ENCODE peak calls at places on chromosomes 1 and 21, in four cellular contexts. Z is transverse colon, P is heart left ventricle, T is ovary. S is an unnamed sample.
A peak's percentile ranks its signal among the peaks of the same experiment; 100 is the strongest.

GRCh38 chr1:193694741-193695140 is 508.3 kb upstream of the B3GALT2 start:
- DNase-seq in Z (no peak), T (no peak), P (no peak), S (no peak)

GRCh38 chr1:112381324-112382076 is 14.5 kb upstream of the CTTNBP2NL start:
- DNase-seq in Z (no peak), P (no peak), T (no peak), S (no peak)

GRCh38 chr21:42532466-42533181 is 19.0 kb downstream of the SLC37A1 start:
- DNase-seq in P (peak; percentile 78), Z (peak; percentile 61), T (no peak), S (peak; percentile 71)

GRCh38 chr1:55793856-55794255 is 578.7 kb upstream of the USP24 start:
- DNase-seq in Z (no peak), P (no peak), T (no peak), S (no peak)

GRCh38 chr1:230681599-230681998 is 32.3 kb downstream of the AGT start:
- DNase-seq in P (no peak), Z (no peak), T (no peak), S (no peak)

GRCh38 chr1:1089731-1090423 is 15.8 kb upstream of the RNF223 start:
- DNase-seq in P (no peak), T (peak; percentile 30), Z (peak; percentile 5), S (peak; percentile 29)

GRCh38 chr1:214552174-214552608 is 789 bp upstream of the PTPN14 start:
- DNase-seq in P (peak; percentile 62), T (peak; percentile 71), Z (peak; percentile 65), S (peak; percentile 55)

GRCh38 chr1:203551550-203551949 is 57.6 kb downstream of the OPTC start:
- DNase-seq in T (no peak), Z (no peak), P (no peak), S (no peak)

GRCh38 chr1:57007948-57008347 is 42.1 kb upstream of the C8B start:
- DNase-seq in T (no peak), Z (no peak), P (peak; percentile 11), S (no peak)

GRCh38 chr1:209549384-209550001 is 34.0 kb upstream of the CAMK1G start:
- DNase-seq in Z (no peak), T (no peak), P (no peak), S (no peak)

GRCh38 chr1:179337942-179338560 is 27.7 kb upstream of the AXDND1 start:
- DNase-seq in T (no peak), P (no peak), Z (no peak), S (no peak)

GRCh38 chr1:3249236-3249845 is 180.3 kb downstream of the PRDM16 start:
- DNase-seq in Z (no peak), T (no peak), P (no peak), S (no peak)

GRCh38 chr1:154483941-154484803 is 17.8 kb upstream of the TDRD10 start:
- DNase-seq in P (no peak), T (no peak), Z (no peak), S (no peak)

GRCh38 chr1:199522338-199522737 is 505.2 kb upstream of the NR5A2 start:
- DNase-seq in T (no peak), P (no peak), Z (no peak), S (no peak)

GRCh38 chr21:42472521-42472920 is 23.5 kb downstream of the RSPH1 start:
- DNase-seq in T (no peak), P (no peak), Z (peak; percentile 5), S (no peak)

GRCh38 chr21:16194851-16195251 is 465.1 kb downstream of the USP25 start:
- DNase-seq in P (no peak), Z (no peak), T (no peak), S (no peak)

GRCh38 chr1:201269900-201270410 is 13.4 kb upstream of the PKP1 start:
- DNase-seq in P (no peak), T (no peak), Z (no peak), S (peak; percentile 5)

GRCh38 chr1:7591565-7591964 is 179.5 kb upstream of the VAMP3 start:
- DNase-seq in Z (no peak), P (no peak), T (peak; percentile 9), S (peak; percentile 24)

GRCh38 chr1:20483833-20484525 is 2.0 kb downstream of the CAMK2N1 start:
- DNase-seq in T (peak; percentile 59), P (no peak), Z (peak; percentile 32), S (no peak)

GRCh38 chr1:37476460-37477197 is 2.2 kb downstream of the ZC3H12A start:
- DNase-seq in Z (peak; percentile 82), P (peak; percentile 65), T (peak; percentile 90), S (no peak)
- TF ChIP-seq POLR2A in Z (no peak), P (peak; percentile 28), T (no peak), S (peak; percentile 26)

GRCh38 chr1:183346276-183346732 is 71.9 kb downstream of the NMNAT2 start:
- DNase-seq in Z (no peak), P (no peak), T (no peak), S (no peak)
- H3K4me1 ChIP-seq in Z (no peaks in the 10 kb centered on the region), P (peaks cover 21% of the 10 kb centered on the region), T (peaks cover 2% of the 10 kb centered on the region), S (no peaks in the 10 kb centered on the region)

DNA sequence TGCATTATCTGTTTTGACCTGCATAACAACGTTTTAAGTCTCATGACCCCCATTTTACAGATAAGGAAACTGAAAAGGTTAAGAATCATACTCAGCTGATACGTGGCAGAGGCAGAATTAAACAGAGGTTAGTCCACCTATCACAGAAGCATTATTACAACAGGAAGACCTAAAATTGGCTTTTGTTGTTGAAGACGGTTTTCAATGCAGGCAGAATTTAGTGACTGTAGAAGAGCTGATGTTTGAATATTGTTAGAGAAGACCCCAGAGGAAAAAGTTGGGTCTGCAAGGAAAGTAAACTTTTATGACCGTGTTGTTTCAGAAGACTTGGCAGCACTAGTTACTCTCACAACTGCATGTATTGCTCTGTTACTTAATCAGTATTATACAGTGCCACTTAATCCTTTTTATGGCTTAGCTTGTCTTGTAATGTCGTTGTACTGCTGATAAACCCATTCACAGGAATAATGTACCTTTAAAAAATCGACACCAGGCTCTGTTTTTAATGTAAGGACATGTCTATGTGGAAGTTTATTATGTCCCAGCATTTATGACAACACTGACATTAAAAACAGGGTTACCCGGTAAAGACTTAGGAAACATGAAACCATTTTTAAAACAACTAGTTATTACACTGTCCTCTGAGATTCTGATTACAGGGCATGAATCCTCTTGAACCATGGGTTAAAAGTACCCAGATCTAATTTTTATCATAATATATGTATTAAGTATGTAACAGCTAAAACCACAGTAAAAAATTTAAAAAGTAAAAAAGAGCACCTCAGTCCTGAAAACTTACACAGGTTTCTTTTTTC is 235.4 kb downstream of the TTLL7 start:
- DNase-seq in Z (no peak), P (no peak), T (no peak), S (no peak)
- H3K4me3 ChIP-seq in Z (no peak overlapping the region), P (no peak overlapping the region), T (no peak overlapping the region), S (no peak overlapping the region)

GRCh38 chr1:43444151-43444826 is 9.4 kb downstream of the HYI start:
- DNase-seq in T (no peak), P (no peak), Z (peak; percentile 1), S (no peak)
- TF ChIP-seq POLR2A in T (no peak), P (no peak), Z (no peak), S (no peak)

DNA sequence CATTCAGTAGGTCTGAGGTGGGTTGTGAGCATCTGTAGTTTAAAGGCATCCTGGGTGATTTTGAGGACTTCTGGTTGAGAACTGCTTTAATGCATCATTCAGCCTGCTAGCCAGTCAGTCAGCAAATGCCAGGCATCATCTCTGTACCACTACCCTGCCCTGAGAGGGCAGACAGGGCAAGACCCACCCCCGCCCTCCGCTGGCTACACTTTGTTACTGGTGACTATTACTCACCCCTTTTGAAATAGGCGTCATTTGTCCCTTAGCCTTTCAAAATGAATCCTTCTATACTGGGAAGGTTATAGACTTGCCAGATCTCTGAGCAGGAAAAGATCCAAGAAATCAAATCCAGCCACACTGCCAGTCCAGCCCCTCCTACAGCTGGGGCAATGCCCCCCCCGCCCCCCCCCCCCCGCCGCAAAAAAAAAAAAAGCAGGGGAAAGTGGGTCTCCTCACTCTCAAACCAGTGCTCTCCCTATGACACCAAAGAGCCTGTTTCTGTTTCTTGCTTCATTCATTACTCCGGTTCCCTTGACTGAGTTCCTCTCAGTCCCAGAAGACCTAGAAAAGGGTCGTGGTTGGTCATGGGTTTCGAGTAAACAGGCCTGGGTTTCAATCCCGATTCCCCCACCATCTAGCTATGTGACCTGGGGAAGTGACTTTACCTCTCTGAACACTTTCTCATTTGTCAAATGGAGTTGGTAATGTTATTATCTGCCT is 4.4 kb downstream of the SELENON start:
- DNase-seq in Z (no peak), P (no peak), T (no peak), S (no peak)
- H3K4me1 ChIP-seq in Z (peaks cover 12% of the 10 kb centered on the region), P (peaks cover 71% of the 10 kb centered on the region), T (peaks cover 5% of the 10 kb centered on the region), S (no peaks in the 10 kb centered on the region)

GRCh38 chr1:190478193-190479007 is 736 bp upstream of the BRINP3 start:
- DNase-seq in Z (peak; percentile 21), P (no peak), T (peak; percentile 24), S (no peak)

GRCh38 chr1:190474010-190474409 is 3.7 kb downstream of the BRINP3 start:
- DNase-seq in Z (no peak), P (no peak), T (no peak), S (no peak)

GRCh38 chr1:190474587-190475305 is 2.9 kb downstream of the BRINP3 start:
- DNase-seq in Z (peak; percentile 38), P (no peak), T (no peak), S (peak; percentile 68)

GRCh38 chr1:190477687-190478192 is at the start of gene BRINP3:
- DNase-seq in Z (no peak), P (no peak), T (no peak), S (no peak)

DNA sequence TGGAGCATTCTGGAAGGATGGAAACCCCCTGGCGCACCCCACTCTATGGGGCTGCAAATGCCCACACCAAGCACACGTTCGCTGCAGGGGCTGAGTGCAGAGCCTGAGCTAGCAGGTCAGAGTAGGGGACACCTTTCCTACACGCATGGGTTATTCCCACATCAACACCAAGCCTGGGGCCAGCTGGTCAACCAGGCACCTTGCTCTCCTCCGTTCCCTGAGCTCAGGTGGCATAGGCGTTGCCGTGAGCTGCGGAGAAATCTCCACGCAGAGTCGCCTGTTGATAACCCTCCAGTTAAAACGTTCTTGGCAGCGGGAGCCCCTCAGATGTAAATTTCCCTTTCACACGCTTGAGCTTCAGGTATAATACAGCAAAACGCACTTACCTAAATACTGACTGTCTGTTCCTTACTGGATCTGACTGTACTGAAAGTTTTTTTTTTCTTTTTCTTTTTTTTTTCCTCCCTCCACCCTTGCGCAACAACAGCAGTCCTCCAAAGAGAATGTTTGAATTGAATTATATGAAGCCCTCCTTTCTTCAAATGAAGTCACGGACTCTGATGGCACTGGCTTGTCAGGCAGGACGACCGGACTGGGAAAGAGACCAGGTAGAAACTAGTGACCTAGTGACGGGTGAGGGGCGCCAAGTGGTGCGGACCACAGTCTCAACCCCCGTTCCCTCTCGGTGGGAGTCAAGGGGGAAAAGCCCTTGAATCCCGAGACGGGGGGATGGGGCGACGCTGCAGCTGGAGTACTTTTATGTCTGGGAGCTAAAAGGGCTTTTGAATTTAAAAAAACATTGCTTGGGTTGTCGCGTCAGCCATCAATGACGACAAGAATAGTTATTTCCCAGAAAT is 2.0 kb downstream of the BRINP3 start:
- DNase-seq in P (no peak), Z (peak; percentile 51), T (no peak), S (peak; percentile 74)
- H3K4me3 ChIP-seq in P (no peak overlapping the region), Z (peak overlapping the region; percentile 51), T (peak overlapping the region; percentile 13), S (peak overlapping the region; percentile 51)

DNA sequence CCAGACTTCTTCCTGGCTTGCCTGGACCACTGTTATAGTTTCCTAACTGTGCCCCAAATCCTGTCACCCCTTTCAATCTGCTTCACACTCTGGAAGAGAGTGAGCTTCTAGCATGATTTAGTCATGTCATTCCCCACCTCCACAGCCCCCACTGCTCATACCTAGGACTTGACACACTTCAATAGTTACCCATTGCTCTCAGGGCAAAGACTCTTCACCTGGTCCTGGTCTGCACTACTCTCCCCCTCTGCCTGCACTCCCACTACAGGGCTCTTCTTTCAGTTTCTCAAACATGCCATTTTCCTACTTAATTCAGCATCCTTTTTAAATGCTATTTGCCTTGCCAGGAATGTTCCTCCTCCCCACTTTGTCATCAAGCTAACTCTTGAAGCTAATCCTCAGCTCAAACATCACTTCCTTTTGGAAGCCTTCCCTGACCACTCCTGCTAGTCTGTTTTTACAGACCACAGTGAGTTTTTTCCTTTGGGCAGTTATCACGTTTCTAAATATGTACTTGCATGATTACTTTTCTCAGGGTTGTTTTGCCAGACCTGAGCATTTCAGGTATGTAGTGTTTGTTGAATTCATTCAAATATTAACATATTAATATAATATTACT is 24.7 kb downstream of the CYP2J2 start:
- DNase-seq in Z (no peak), P (no peak), T (no peak), S (no peak)
- TF ChIP-seq POLR2A in Z (no peak), P (no peak), T (no peak), S (no peak)

S was measured in Peyer's patch.